ENCODE peak calls at places on chromosomes 16 and 17, in four cellular contexts. P, V, A and Z are unnamed samples.

GRCh38 chr17:31869797-31870568 is 10.9 kb upstream of the COPRS start:
- DNase-seq in P (no peak), V (no peak), A (no peak), Z (no peak)

GRCh38 chr16:57870753-57871454 is 68.6 kb upstream of the KIFC3 start:
- DNase-seq in P (no peak), V (no peak), A (no peak), Z (no peak)

GRCh38 chr17:66076546-66077190 is 115.3 kb downstream of the CEP112 start:
- DNase-seq in P (no peak), V (peak; percentile 9), A (no peak), Z (no peak)

GRCh38 chr16:5580320-5580719 is 482.7 kb upstream of the EEF2KMT start:
- DNase-seq in P (no peak), V (no peak), A (no peak), Z (no peak)

GRCh38 chr16:75138233-75138632 is 10.1 kb upstream of the ZFP1 start:
- DNase-seq in P (no peak), V (no peak), A (no peak), Z (no peak)

GRCh38 chr17:15947331-15947730 is 2.4 kb downstream of the ADORA2B start:
- DNase-seq in P (peak; percentile 48), V (peak; percentile 34), A (no peak), Z (no peak)

GRCh38 chr17:40303706-40304450 is 5.1 kb upstream of the RARA start:
- DNase-seq in P (peak; percentile 50), V (peak; percentile 77), A (no peak), Z (no peak)

GRCh38 chr17:46181940-46182339 is 11.3 kb downstream of the KANSL1 start:
- DNase-seq in P (no peak), V (no peak), A (no peak), Z (no peak)

GRCh38 chr16:22630242-22630641 is 119.6 kb downstream of the NPIPB5 start:
- DNase-seq in P (no peak), V (no peak), A (no peak), Z (no peak)

GRCh38 chr16:64925166-64925565 is 196.7 kb downstream of the CDH11 start:
- DNase-seq in P (no peak), V (peak; percentile 43), A (no peak), Z (no peak)

GRCh38 chr16:54280751-54281150 is 5.8 kb downstream of the IRX3 start:
- DNase-seq in P (no peak), V (no peak), A (no peak), Z (no peak)

GRCh38 chr16:27085182-27085581 is 18.5 kb downstream of the C16orf82 start:
- DNase-seq in P (no peak), V (no peak), A (no peak), Z (no peak)

GRCh38 chr16:12637002-12637401 is 166.7 kb downstream of the CPPED1 start:
- DNase-seq in P (no peak), V (no peak), A (peak; percentile 26), Z (no peak)

GRCh38 chr17:27180322-27180721 is 113.6 kb upstream of the WSB1 start:
- DNase-seq in P (no peak), V (no peak), A (no peak), Z (no peak)

GRCh38 chr17:62780951-62781350 is 27.2 kb downstream of the MARCHF10 start:
- DNase-seq in P (peak; percentile 68), V (peak; percentile 66), A (no peak), Z (no peak)

GRCh38 chr17:27407916-27408846 is 48.1 kb upstream of the KSR1 start:
- DNase-seq in P (peak; percentile 51), V (peak; percentile 60), A (no peak), Z (no peak)

GRCh38 chr17:48568499-48569259 is 9.5 kb downstream of the HOXB4 start:
- DNase-seq in P (peak; percentile 66), V (peak; percentile 79), A (no peak), Z (no peak)

GRCh38 chr16:48123104-48123788 is 32.5 kb downstream of the ABCC12 start:
- DNase-seq in P (peak; percentile 100), V (peak; percentile 96), A (no peak), Z (peak; percentile 74)

GRCh38 chr17:10755592-10756127 is 25.8 kb upstream of the TMEM220 start:
- DNase-seq in P (no peak), V (no peak), A (no peak), Z (no peak)

GRCh38 chr16:81601008-81601428 is 156.4 kb downstream of the CMIP start:
- DNase-seq in P (peak; percentile 72), V (peak; percentile 85), A (no peak), Z (no peak)

GRCh38 chr17:78378225-78379133 is at the start of gene PGS1:
- DNase-seq in P (peak; percentile 67), V (peak; percentile 81), A (peak; percentile 58), Z (peak; percentile 79)

GRCh38 chr16:4795828-4796572 is 831 bp downstream of the SMIM22 start:
- DNase-seq in P (no peak), V (no peak), A (no peak), Z (no peak)

GRCh38 chr16:3484328-3485096 is 10.8 kb downstream of the C16orf90 start:
- DNase-seq in P (no peak), V (no peak), A (no peak), Z (no peak)

GRCh38 chr17:60971515-60972369 is 294.1 kb downstream of the BCAS3 start:
- DNase-seq in P (peak; percentile 80), V (peak; percentile 75), A (peak; percentile 37), Z (peak; percentile 36)

GRCh38 chr17:30831257-30831656 is 509 bp upstream of the ATAD5 start:
- DNase-seq in P (peak; percentile 5), V (no peak), A (no peak), Z (peak; percentile 85)

GRCh38 chr16:86019446-86020047 is 120.6 kb downstream of the IRF8 start:
- DNase-seq in P (no peak), V (no peak), A (no peak), Z (peak; percentile 6)

DNA sequence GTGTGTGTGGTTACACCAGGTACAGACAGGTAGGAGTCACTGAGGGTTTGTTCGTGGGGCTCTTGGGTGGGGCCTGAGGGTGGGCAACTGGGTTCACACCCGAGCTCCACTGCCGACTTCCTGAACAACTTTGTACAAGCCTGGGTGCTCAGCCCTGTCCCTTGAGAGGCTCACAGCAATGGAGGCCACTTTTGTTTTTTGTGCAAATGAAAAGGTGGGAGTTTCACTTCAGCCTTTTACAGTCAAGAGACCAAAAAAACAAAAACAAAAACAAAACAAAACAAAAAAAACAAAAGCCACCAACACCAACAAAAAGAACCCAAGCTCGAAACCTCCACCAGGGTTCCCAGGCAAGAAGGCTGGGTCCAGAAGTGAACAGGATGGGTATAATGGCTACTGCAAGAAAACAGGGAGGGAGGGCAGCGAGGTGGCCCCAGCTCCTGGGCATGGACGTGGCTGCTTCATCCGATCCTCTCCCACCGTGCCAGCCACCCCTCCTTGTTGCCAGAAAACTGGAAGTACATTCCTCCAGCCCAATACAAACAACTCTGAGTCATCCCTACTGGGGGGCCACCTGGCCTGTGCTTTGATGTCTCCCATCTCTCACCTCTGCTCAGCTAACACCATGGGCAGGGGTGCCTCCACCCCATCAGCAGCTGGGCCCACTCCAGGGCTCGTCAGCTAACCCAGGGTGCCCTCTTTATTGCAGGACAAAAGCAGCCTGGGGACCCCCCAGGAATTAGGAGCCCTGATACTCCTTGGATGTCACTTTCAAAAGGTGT is 2.1 kb downstream of the RHBDF2 start:
- DNase-seq in P (no peak), V (no peak), A (no peak), Z (no peak)
- H3K9ac ChIP-seq in P (no peak overlapping the region), V (peak overlapping the region; percentile 45), A (no peak overlapping the region), Z (no peak overlapping the region)

GRCh38 chr17:74744349-74744713 is 4.1 kb upstream of the NHERF1 start:
- DNase-seq in P (no peak), V (no peak), A (no peak), Z (no peak)

GRCh38 chr17:74743755-74744154 is 4.7 kb upstream of the NHERF1 start:
- DNase-seq in P (no peak), V (no peak), A (no peak), Z (no peak)

GRCh38 chr17:74742153-74742515 is 5.1 kb downstream of the RAB37 start:
- DNase-seq in P (peak; percentile 31), V (no peak), A (no peak), Z (no peak)

GRCh38 chr17:74744714-74745547 is 3.5 kb upstream of the NHERF1 start:
- DNase-seq in P (peak; percentile 47), V (peak; percentile 68), A (peak; percentile 76), Z (peak; percentile 83)

DNA sequence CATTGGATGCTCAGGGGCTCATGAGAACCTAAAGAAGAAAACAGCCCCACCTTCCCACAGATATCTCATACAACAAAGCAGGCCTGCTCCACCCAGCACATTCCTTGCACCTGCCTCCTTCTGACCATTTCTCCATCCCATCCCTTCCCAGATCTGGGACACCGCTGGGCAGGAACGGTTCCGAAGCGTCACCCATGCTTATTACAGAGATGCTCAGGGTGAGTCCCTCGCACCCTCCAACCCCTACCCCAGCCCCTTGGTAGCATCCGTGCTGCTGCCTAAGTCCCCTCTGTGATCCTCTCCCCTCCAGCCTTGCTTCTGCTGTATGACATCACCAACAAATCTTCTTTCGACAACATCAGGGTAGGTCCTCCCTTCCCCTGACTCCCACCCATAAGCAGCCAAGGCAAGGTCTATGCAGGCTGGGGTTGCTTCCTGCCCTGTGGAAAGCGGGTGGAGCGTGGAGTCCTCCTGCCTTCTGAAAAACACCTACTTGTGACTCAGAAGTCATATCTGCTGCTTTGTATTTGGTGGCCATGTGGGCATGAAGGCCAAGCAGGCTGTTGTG is 5.4 kb upstream of the NHERF1 start:
- DNase-seq in P (no peak), V (no peak), A (no peak), Z (no peak)
- H3K4ac ChIP-seq in P (no peak overlapping the region), V (peak overlapping the region; percentile 65), A (no peak overlapping the region), Z (no peak overlapping the region)

GRCh38 chr16:89827383-89828198 is 684 bp upstream of the SPIRE2 start:
- DNase-seq in P (peak; percentile 62), V (peak; percentile 91), A (peak; percentile 58), Z (peak; percentile 93)

GRCh38 chr16:89828199-89828869 is at the start of gene SPIRE2:
- DNase-seq in P (peak; percentile 71), V (peak; percentile 81), A (peak; percentile 86), Z (peak; percentile 76)

GRCh38 chr16:89828870-89829629 is 775 bp downstream of the SPIRE2 start:
- DNase-seq in P (no peak), V (no peak), A (no peak), Z (no peak)

GRCh38 chr16:89829630-89830437 is 1.6 kb downstream of the SPIRE2 start:
- DNase-seq in P (no peak), V (no peak), A (no peak), Z (no peak)

GRCh38 chr16:89826531-89827382 is 1.5 kb upstream of the SPIRE2 start:
- DNase-seq in P (no peak), V (peak; percentile 24), A (no peak), Z (peak; percentile 84)
- H2BK5ac ChIP-seq in P (no peak overlapping the region), V (no peak overlapping the region), A (no peak overlapping the region), Z (peak overlapping the region; percentile 26)

DNA sequence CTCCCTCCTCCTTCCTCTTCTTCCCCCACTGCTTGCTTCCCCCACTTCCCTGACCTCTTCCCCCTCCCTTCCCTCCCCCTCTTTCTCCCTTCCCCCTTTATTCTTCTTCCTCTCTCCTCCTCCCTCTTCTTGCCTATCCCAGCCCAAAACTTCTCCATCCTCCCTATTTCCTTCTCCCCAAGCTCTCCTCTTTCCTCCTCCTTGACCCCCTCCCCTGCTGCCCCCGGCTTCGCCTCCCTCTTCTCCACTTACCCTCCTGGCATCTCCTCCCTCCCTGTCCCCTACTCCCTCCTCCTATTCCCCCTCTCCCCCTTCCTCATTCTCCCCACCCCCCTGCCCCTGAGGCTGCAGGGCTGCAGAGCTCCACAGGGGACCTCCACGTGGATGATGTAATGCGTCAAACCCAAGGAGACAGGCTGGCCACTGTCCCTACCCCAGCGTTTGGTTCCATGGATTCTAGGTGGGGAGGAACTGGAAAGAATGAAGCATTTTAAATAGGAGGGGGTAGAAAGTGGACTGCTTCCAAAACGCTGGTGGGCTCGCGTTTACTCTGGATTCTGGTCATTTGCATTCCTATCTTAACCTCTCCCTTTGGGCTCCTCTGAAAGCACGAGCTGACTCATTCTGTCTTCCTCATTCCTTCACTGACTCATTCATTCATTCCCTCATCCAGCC is 687 bp upstream of the COTL1 start:
- DNase-seq in P (peak; percentile 98), V (peak; percentile 97), A (peak; percentile 52), Z (peak; percentile 96)
- H3K9ac ChIP-seq in P (peak overlapping the region; percentile 68), V (peak overlapping the region; percentile 72), A (no peak overlapping the region), Z (no peak overlapping the region)